ENCODE peak calls at places on chromosome 1, in five cellular contexts. N is RWPE2, U is uterus, J is MM.1S, K is ovary. V is an unnamed sample.

GRCh38 chr1:211633523-211633843 is 41.9 kb downstream of the NEK2 start:
- DNase-seq in N (no peak), U (no peak), J (no peak), K (no peak), V (peak; percentile 68)

GRCh38 chr1:36108314-36108713 is 16.7 kb downstream of the COL8A2 start:
- DNase-seq in N (no peak), U (no peak), J (no peak), K (no peak), V (no peak)

GRCh38 chr1:215992620-215993019 is 425.5 kb downstream of the KCTD3 start:
- DNase-seq in N (no peak), U (no peak), J (peak; percentile 14), K (no peak), V (no peak)

GRCh38 chr1:44650159-44650831 is 24.0 kb downstream of the TMEM53 start:
- DNase-seq in N (no peak), U (no peak), J (no peak), K (no peak), V (no peak)

GRCh38 chr1:154697710-154698109 is 89.7 kb upstream of the ADAR start:
- DNase-seq in N (no peak), U (no peak), J (no peak), K (no peak), V (no peak)

GRCh38 chr1:225881081-225882007 is 836 bp downstream of the TMEM63A start:
- DNase-seq in N (no peak), U (peak; percentile 54), J (peak; percentile 86), K (peak; percentile 71), V (peak; percentile 81)

GRCh38 chr1:214441119-214441518 is 110.3 kb downstream of the PTPN14 start:
- DNase-seq in N (no peak), U (no peak), J (no peak), K (no peak), V (no peak)

GRCh38 chr1:42430751-42431150 is 25.1 kb downstream of the ZMYND12 start:
- DNase-seq in N (no peak), U (no peak), J (no peak), K (no peak), V (no peak)

GRCh38 chr1:185528084-185528656 is 206.0 kb upstream of the HMCN1 start:
- DNase-seq in N (no peak), U (no peak), J (no peak), K (no peak), V (peak; percentile 56)

GRCh38 chr1:21605012-21605715 is 64.0 kb downstream of the RAP1GAP start:
- DNase-seq in N (no peak), U (no peak), J (no peak), K (no peak), V (no peak)

GRCh38 chr1:5770981-5771765 is 221.1 kb downstream of the NPHP4 start:
- DNase-seq in N (no peak), U (no peak), J (no peak), K (peak; percentile 57), V (peak; percentile 65)

GRCh38 chr1:93815738-93816110 is 63.3 kb downstream of the DNTTIP2 start:
- DNase-seq in N (no peak), U (no peak), J (no peak), K (no peak), V (no peak)

GRCh38 chr1:37606481-37607263 is 10.9 kb upstream of the GNL2 start:
- DNase-seq in N (no peak), U (peak; percentile 52), J (no peak), K (no peak), V (no peak)

GRCh38 chr1:43439781-43440180 is 13.9 kb downstream of the HYI start:
- DNase-seq in N (no peak), U (peak; percentile 12), J (no peak), K (peak; percentile 21), V (no peak)

GRCh38 chr1:26831546-26832248 is 5.2 kb downstream of the ZDHHC18 start:
- DNase-seq in N (no peak), U (no peak), J (no peak), K (no peak), V (no peak)

GRCh38 chr1:1895456-1896333 is 4.8 kb upstream of the GNB1 start:
- DNase-seq in N (no peak), U (no peak), J (no peak), K (no peak), V (peak; percentile 74)

GRCh38 chr1:151946366-151946764 is 37.1 kb upstream of the THEM4 start:
- DNase-seq in N (no peak), U (no peak), J (no peak), K (no peak), V (no peak)

GRCh38 chr1:178127482-178127881 is 33.6 kb downstream of the RASAL2 start:
- DNase-seq in N (no peak), U (no peak), J (no peak), K (no peak), V (no peak)

GRCh38 chr1:196910208-196910607 is 22.4 kb downstream of the CFHR4 start:
- DNase-seq in N (no peak), U (no peak), J (no peak), K (no peak), V (no peak)

GRCh38 chr1:35171579-35171978 is 21.4 kb downstream of the SFPQ start:
- DNase-seq in N (no peak), U (no peak), J (no peak), K (no peak), V (no peak)

GRCh38 chr1:5974631-5975030 is 17.6 kb downstream of the NPHP4 start:
- DNase-seq in N (no peak), U (no peak), J (no peak), K (no peak), V (no peak)

GRCh38 chr1:153548722-153549695 is at the start of gene S100A3:
- DNase-seq in N (peak; percentile 77), U (peak; percentile 81), J (no peak), K (no peak), V (peak; percentile 70)

GRCh38 chr1:31155216-31155806 is 84.4 kb downstream of the NKAIN1 start:
- DNase-seq in N (peak; percentile 71), U (peak; percentile 38), J (peak; percentile 49), K (peak; percentile 72), V (peak; percentile 69)

GRCh38 chr1:92701147-92701546 is 83.8 kb downstream of the EVI5 start:
- DNase-seq in N (no peak), U (no peak), J (no peak), K (no peak), V (no peak)

GRCh38 chr1:161805399-161806197 is 39.5 kb downstream of the ATF6 start:
- DNase-seq in N (no peak), U (no peak), J (peak; percentile 93), K (no peak), V (no peak)

GRCh38 chr1:98086796-98087195 is 166.0 kb upstream of the DPYD start:
- DNase-seq in N (no peak), U (no peak), J (no peak), K (no peak), V (no peak)

DNA sequence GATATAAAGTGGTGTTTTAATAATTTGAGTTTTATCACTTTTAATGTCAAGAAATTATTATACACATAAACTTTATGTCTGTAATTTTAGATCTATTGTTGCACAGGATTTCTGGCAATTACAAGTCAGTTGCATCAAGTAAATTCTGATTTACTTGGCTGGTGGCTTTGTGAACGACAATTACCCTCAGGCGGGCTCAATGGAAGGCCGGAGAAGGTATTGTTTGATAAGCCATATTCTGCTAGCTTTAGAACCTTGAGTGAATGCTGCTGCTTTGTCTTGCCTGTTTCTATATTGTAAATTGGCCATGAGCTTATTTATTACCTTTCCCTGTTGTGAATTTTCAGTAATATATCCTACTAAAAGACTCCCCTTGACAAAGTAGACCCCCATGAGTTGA is 4.6 kb upstream of the MSH4 start:
- DNase-seq in N (no peak), U (no peak), J (no peak), K (no peak), V (no peak)
- H3K36me3 ChIP-seq in N (peaks cover 94% of the 10 kb centered on the region), U (no peaks in the 10 kb centered on the region), J (peaks cover 36% of the 10 kb centered on the region), K (no peaks in the 10 kb centered on the region), V (no peaks in the 10 kb centered on the region)

DNA sequence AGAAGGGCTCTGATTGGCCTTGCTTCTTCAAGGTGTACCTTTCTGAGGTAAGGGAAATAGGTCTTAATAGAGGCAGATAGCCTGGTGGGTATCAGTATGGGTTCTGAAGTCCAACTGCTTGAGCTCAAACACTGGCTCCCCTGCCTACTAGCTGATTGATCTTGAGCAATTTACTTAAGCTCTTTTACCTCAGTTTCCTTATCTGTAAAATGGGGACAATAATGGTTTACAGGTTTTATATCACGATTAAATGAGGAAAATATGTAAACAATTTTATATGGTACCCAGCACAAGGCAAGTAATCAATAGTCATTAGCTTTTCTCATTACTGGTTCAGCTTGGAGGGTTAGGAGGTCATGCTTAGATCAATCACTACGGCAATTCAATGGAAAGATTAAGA is 75.8 kb upstream of the VTCN1 start:
- DNase-seq in N (no peak), U (no peak), J (no peak), K (no peak), V (no peak)
- H3K4me3 ChIP-seq in N (no peak overlapping the region), U (no peak overlapping the region), J (no peak overlapping the region), K (no peak overlapping the region), V (no peak overlapping the region)

DNA sequence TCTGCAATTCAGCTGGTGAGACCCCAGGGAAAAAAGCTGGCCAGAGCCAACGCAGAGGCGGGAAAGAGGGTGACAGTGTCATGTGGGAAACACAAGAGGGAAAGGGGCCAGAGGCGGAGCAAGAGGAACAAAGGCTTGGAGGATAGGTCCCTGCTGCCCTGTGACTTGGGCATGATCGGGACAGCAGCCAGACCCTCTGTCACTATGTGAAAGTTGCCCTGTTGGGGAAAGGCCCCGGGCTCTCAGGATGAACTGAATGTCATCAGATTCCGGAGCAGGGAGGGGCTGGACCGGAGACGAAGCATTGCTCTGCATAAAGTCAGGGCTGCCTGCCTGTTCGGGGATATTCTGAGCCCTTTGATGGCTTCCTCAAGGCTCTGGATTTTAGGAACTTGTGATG is 5.7 kb upstream of the ELF3 start:
- DNase-seq in N (no peak), U (no peak), J (no peak), K (no peak), V (no peak)
- H3K36me3 ChIP-seq in N (peaks cover 61% of the 10 kb centered on the region), U (no peaks in the 10 kb centered on the region), J (peaks cover 3% of the 10 kb centered on the region), K (no peaks in the 10 kb centered on the region), V (peaks cover 66% of the 10 kb centered on the region)

DNA sequence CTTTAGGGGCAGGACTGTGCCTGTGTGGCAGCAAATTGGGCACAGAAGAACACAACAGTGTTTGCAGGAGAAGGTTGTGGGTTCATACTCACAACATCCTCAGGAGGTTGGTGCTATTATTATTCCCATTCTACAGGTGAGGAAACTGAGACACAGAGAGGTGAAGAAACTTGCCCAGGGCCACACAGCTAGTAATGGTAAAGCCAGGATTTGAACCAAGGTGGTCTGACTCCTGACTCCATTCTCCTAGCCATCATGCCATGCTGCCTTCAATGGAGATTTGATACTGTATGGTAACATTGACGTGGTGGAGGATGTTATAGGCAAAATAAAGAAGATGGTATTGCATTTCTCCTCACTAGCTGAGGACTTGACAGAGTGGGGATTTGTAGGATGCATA is 334.2 kb downstream of the RPS6KC1 start:
- DNase-seq in N (no peak), U (no peak), J (no peak), K (no peak), V (no peak)
- H3K4me3 ChIP-seq in N (no peak overlapping the region), U (no peak overlapping the region), J (no peak overlapping the region), K (no peak overlapping the region), V (no peak overlapping the region)

V was measured in adrenal gland.